ENCODE peak calls at places on chromosomes 3 and 15, in eight cellular contexts. J is PC-3; M is lower lobe of right lung; D is tibial artery; R is cardiac muscle cell; Y is CD8-positive, alpha-beta T cell; Z is right atrium auricular region; Q is adrenal gland. K is an unnamed sample. For H3K4me1, the result is how much of the 10 kb centered on the place peaks cover.

GRCh38 chr3:53184701-53185100 is 23.7 kb downstream of the PRKCD start:
- DNase-seq in J (no peak), M (no peak), D (no peak), R (no peak), Y (no peak), Z (no peak), Q (peak), K (no peak)

GRCh38 chr3:49914906-49915305 is 11.2 kb upstream of the MST1R start:
- DNase-seq in J (no peak), M (no peak), D (no peak), R (no peak), Y (no peak), Z (no peak), Q (no peak), K (no peak)

GRCh38 chr3:185937689-185938374 is at the start of gene TRA2B:
- DNase-seq in J (peak), M (peak), D (peak), R (peak), Y (peak), Z (peak), Q (peak), K (peak)

GRCh38 chr3:66593978-66594377 is 93.2 kb upstream of the LRIG1 start:
- DNase-seq in J (peak), M (no peak), D (no peak), R (peak), Y (no peak), Z (no peak), Q (no peak), K (no peak)

GRCh38 chr15:36798789-36799188 is 219.4 kb downstream of the CDIN1 start:
- DNase-seq in J (no peak), M (no peak), D (no peak), R (no peak), Y (no peak), Z (no peak), Q (no peak), K (no peak)

GRCh38 chr15:92652576-92652966 is 3.0 kb downstream of the FAM174B start:
- DNase-seq in J (peak), M (no peak), D (no peak), R (no peak), Y (no peak), Z (peak), Q (no peak), K (no peak)

GRCh38 chr3:177337548-177338331 is 140.5 kb upstream of the TBL1XR1 start:
- DNase-seq in J (peak), M (no peak), D (no peak), R (peak), Y (no peak), Z (no peak), Q (no peak), K (no peak)

GRCh38 chr15:27254016-27254415 is 283.0 kb downstream of the GABRG3 start:
- DNase-seq in J (no peak), M (no peak), D (no peak), R (no peak), Y (no peak), Z (no peak), Q (no peak), K (no peak)

GRCh38 chr3:36957862-36958686 is 13.2 kb upstream of the TRANK1 start:
- DNase-seq in J (peak), M (no peak), D (no peak), R (peak), Y (no peak), Z (no peak), Q (no peak), K (no peak)

GRCh38 chr15:58190419-58190818 is 52.2 kb downstream of the AQP9 start:
- DNase-seq in J (peak), M (no peak), D (no peak), R (no peak), Y (no peak), Z (no peak), Q (no peak), K (no peak)

GRCh38 chr3:112035241-112035640 is 705 bp downstream of the TMPRSS7 start:
- DNase-seq in J (no peak), M (no peak), D (no peak), R (no peak), Y (no peak), Z (no peak), Q (no peak), K (no peak)

GRCh38 chr3:110419571-110419970 is 652.0 kb upstream of the NECTIN3 start:
- DNase-seq in J (peak), M (no peak), D (no peak), R (peak), Y (no peak), Z (no peak), Q (no peak), K (no peak)

DNA sequence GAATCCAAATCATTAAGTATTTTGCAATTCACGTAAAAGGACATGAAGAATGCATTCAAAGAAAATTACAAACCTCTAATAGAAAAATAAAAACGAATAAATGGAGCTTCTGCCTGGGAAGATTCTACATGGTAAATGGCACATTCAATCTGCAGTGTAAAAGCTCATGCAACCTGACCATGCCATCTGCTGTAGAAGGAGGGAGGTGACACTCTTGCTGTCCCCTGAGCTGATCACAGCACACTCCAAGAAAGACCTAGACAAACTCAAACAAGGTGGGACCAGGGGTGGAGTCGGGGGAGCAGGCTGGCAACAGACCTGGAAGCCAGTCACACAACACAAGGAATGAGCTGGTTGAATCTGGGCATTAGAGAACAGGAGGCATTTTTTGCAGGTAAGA is 101.8 kb downstream of the BDH1 start:
- DNase-seq in J (peak), M (no peak), D (no peak), R (peak), Y (no peak), Z (no peak), Q (no peak), K (peak)
- TF ChIP-seq CTCF in J (peak), M (no peak), D (no peak), R (peak), Y (no peak), Z (peak), Q (peak), K (peak)

DNA sequence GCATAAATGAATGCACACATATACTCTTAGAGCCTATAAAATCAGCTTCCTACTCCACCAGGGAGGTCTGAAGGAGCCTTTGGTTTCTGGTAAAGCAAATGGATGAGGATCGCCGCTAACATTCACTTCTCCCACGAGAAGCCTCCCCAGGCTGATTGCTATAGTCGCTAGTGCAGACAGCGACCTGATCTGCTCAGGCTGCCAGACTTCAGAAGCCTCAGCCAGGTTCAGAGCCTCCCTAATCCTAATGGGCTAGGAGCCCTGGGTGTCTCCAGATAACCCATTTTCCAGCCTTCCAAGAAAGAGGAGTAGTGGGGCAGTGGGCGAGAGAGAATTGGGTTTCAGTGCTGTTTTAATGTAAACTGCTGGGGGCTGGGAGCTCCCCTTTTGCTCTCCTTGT is 35.4 kb downstream of the TPM1 start:
- DNase-seq in J (no peak), M (no peak), D (no peak), R (no peak), Y (no peak), Z (no peak), Q (no peak), K (no peak)
- H3K4me1 ChIP-seq in J (under half), M (under half), D (under half), R (under half), Y (under half), Z (under half), Q (under half), K (under half)

DNA sequence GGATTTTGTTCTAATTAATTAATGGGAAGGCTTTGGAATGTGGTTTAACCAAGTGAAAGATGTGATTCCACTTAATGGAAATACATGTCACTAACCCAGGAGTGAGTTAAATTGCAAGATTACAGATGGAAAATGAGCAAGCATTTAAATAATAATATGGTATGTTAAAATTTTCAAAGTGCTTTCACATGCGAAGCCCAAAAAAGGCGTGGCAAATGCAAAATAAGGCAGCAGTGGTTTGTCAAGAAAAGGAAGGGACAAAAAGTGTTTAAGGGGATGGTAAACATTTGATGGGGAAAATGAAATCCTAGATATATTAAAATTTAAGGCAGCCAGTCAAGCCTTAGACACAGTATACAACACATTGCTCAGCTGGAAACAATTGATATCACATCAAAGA is 2.9 kb downstream of the TICRR start:
- DNase-seq in J (no peak), M (no peak), D (no peak), R (no peak), Y (no peak), Z (no peak), Q (no peak), K (no peak)
- TF ChIP-seq CTCF in J (no peak), M (no peak), D (no peak), R (no peak), Y (no peak), Z (no peak), Q (no peak), K (no peak)

GRCh38 chr15:40092416-40093223 is 16.1 kb downstream of the BMF start:
- DNase-seq in J (no peak), M (peak), D (peak), R (peak), Y (no peak), Z (peak), Q (peak), K (peak)

GRCh38 chr15:40090774-40091455 is 17.8 kb downstream of the BMF start:
- DNase-seq in J (no peak), M (no peak), D (peak), R (no peak), Y (no peak), Z (no peak), Q (no peak), K (no peak)

GRCh38 chr15:40093224-40093842 is 15.3 kb downstream of the BMF start:
- DNase-seq in J (peak), M (no peak), D (peak), R (no peak), Y (no peak), Z (no peak), Q (no peak), K (no peak)

GRCh38 chr15:40094156-40094555 is 14.5 kb downstream of the BMF start:
- DNase-seq in J (no peak), M (no peak), D (peak), R (no peak), Y (no peak), Z (no peak), Q (no peak), K (no peak)

DNA sequence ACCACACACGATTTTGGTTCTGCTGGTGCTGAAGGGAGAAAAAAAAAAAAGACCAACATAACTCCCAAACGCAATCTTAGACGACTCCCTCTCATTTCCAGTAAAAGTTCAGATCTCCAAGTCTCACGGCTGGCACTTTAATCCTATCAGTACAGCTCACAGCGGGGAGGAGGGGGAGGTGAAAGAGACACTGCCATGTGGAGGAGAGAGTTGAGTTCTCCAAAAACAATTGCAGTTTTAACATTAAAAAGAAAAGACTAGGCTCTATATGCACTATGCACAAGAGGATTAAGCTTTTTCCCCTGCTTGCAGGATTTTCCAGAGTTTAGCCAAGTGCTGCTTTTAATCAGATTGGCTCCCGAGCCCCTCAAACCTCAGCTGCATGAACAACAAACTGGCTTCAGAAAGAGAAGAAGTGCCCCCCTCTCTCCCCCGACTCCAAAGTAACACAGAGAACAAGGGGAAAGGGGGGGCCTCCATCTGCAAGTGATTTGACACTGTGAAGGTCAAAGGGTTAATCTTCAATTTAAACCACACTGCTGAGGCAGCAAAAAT is 16.7 kb downstream of the BMF start:
- DNase-seq in J (no peak), M (no peak), D (peak), R (peak), Y (no peak), Z (no peak), Q (no peak), K (peak)
- H3K4me1 ChIP-seq in J (under half), M (half or more), D (half or more), R (half or more), Y (under half), Z (half or more), Q (half or more), K (half or more)

GRCh38 chr15:49823987-49824538 is 203.2 kb downstream of the DTWD1 start:
- DNase-seq in J (peak), M (no peak), D (no peak), R (peak), Y (no peak), Z (no peak), Q (no peak), K (no peak)
- TF ChIP-seq CTCF in J (no peak), M (no peak), D (no peak), R (no peak), Y (no peak), Z (no peak), Q (no peak), K (no peak)

GRCh38 chr3:47899495-47900108 is 96.7 kb downstream of the DHX30 start:
- DNase-seq in J (no peak), M (no peak), D (no peak), R (no peak), Y (no peak), Z (no peak), Q (no peak), K (no peak)

GRCh38 chr3:47895241-47895640 is 92.3 kb downstream of the DHX30 start:
- DNase-seq in J (no peak), M (no peak), D (no peak), R (no peak), Y (no peak), Z (no peak), Q (no peak), K (no peak)

GRCh38 chr3:47897954-47898353 is 95.0 kb downstream of the DHX30 start:
- DNase-seq in J (no peak), M (no peak), D (no peak), R (no peak), Y (no peak), Z (no peak), Q (no peak), K (no peak)

GRCh38 chr3:47892284-47892683 is 89.3 kb downstream of the DHX30 start:
- DNase-seq in J (no peak), M (no peak), D (no peak), R (no peak), Y (no peak), Z (no peak), Q (no peak), K (no peak)

DNA sequence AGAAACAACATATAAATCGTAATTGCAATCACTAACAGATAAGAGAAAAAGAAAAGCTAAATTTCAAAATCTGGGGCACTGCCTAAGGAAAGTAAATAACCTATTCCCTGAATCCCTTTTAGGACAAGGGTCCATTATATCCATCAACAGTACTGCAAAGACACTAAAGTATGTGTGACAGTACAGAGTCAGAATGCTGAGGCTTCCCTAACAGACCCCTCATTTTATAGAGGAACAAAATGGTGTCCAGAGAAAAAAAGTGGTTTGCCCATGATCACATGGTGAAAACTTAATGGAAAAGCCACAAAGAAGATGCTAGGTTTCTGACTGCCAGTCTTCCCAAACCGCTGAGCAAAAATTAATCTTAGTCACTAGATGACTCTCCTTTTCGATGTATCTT is 93.8 kb downstream of the DHX30 start:
- DNase-seq in J (no peak), M (no peak), D (no peak), R (no peak), Y (no peak), Z (no peak), Q (no peak), K (no peak)
- H3K4me1 ChIP-seq in J (under half), M (under half), D (under half), R (under half), Y (under half), Z (under half), Q (under half), K (under half)

K was measured in A673.